ENCODE peak calls at places on chromosomes 12 and 14, in four cellular contexts. V is HepG2, Y is WTC11, O is K562. D is an unnamed sample.

GRCh38 chr14:64708148-64709004 is 4.2 kb downstream of the PLEKHG3 start:
- DNase-seq in V (no peak), O (no peak), Y (peak), D (no peak)

GRCh38 chr14:23171251-23171975 is 12.0 kb downstream of the SLC7A8 start:
- DNase-seq in V (no peak), Y (no peak), O (no peak), D (no peak)

GRCh38 chr14:43528321-43528720 is 978.8 kb downstream of the FSCB start:
- DNase-seq in V (no peak), Y (no peak), O (no peak), D (no peak)

GRCh38 chr12:112314981-112315380 is 67.2 kb downstream of the HECTD4 start:
- DNase-seq in V (no peak), Y (no peak), O (no peak), D (no peak)

GRCh38 chr12:80756875-80757274 is 40.2 kb downstream of the MYF5 start:
- DNase-seq in O (no peak), Y (no peak), V (no peak), D (no peak)

GRCh38 chr12:51150777-51151176 is 22.2 kb downstream of the TFCP2 start:
- DNase-seq in O (no peak), Y (no peak), V (no peak), D (no peak)

GRCh38 chr12:109763201-109763841 is 49.7 kb downstream of the FAM222A start:
- DNase-seq in O (peak), V (no peak), Y (no peak), D (no peak)

GRCh38 chr14:98731286-98731685 is 540.7 kb downstream of the BCL11B start:
- DNase-seq in V (no peak), Y (no peak), O (no peak), D (no peak)

GRCh38 chr12:79988368-79988767 is 53.5 kb upstream of the PPP1R12A start:
- DNase-seq in Y (no peak), V (no peak), O (no peak), D (no peak)

GRCh38 chr14:77142289-77142814 is 761 bp upstream of the ZDHHC22 start:
- DNase-seq in V (no peak), Y (no peak), O (no peak), D (no peak)

GRCh38 chr12:10847701-10848100 is 1.6 kb downstream of the PRR4 start:
- DNase-seq in Y (no peak), V (no peak), O (no peak), D (no peak)

GRCh38 chr12:114668151-114668891 is 15.7 kb downstream of the TBX3 start:
- DNase-seq in O (peak), V (peak), Y (peak), D (peak)

GRCh38 chr12:96108321-96108720 is 72.9 kb upstream of the LTA4H start:
- DNase-seq in O (peak), Y (no peak), V (no peak), D (no peak)

GRCh38 chr14:76091036-76091435 is 60.7 kb upstream of the GPATCH2L start:
- DNase-seq in Y (no peak), V (peak), O (peak), D (peak)

GRCh38 chr12:89862511-89863331 is 154.1 kb upstream of the ATP2B1 start:
- DNase-seq in O (peak), V (no peak), Y (no peak), D (no peak)

GRCh38 chr12:79360269-79360668 is 330.5 kb downstream of the PAWR start:
- DNase-seq in O (no peak), Y (no peak), V (no peak), D (no peak)

GRCh38 chr14:69904246-69904645 is 25.0 kb downstream of the SMOC1 start:
- DNase-seq in Y (no peak), O (no peak), V (peak), D (no peak)

GRCh38 chr12:6367065-6367968 is 8.0 kb downstream of the SCNN1A start:
- DNase-seq in V (peak), O (peak), Y (no peak), D (peak)

GRCh38 chr12:76329606-76330005 is 18.6 kb downstream of the BBS10 start:
- DNase-seq in Y (no peak), O (no peak), V (no peak), D (no peak)

GRCh38 chr12:76329163-76329562 is 19.1 kb downstream of the BBS10 start:
- DNase-seq in O (peak), V (no peak), Y (no peak), D (no peak)

GRCh38 chr12:76337583-76337982 is 10.6 kb downstream of the BBS10 start:
- DNase-seq in V (no peak), Y (no peak), O (no peak), D (no peak)

DNA sequence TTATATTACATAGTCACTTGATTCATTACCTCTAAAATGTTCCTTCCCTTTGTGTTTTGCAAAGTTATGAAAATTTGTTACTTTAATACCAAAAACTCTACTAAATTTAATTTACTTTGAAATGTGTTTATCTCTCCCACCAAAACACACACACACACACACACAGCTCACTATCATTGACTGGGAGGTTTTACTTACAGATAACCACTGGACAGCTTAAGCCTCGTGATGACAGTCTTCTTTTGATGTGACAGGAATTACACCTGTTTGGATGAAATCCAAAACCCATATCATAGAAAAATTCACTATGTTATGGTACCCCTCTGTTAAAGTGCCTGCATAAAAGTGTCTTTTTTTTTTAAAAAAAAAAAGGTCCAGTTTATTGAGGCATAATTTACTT is 15.6 kb downstream of the BBS10 start:
- DNase-seq in Y (no peak), V (no peak), O (peak), D (no peak)
- TF ChIP-seq ELF4 in Y (no peak), V (no peak), O (no peak), D (no peak)

GRCh38 chr14:105430535-105430934 is 10.9 kb downstream of the MTA1 start:
- DNase-seq in Y (no peak), V (no peak), O (no peak), D (no peak)
- TF ChIP-seq ELF4 in Y (no peak), V (no peak), O (no peak), D (no peak)

DNA sequence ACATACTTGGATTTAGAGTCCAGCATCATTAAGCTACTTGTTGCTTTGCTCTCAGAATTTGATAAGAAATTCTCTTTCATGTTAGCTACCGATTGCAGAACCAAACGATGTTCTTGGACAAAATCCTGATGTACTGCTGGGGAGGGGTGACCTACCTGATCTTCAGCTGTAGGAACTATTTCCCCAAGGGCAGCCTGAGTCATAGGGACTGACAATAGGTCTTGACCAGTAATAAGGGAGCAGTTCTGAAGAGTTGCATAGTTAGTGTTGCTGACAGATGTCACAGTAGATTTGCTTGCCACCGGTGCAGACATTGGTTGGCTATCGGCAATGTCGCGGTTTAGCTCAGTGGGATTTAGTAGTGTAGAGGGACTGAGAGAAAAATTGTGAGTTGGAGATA is 10.6 kb downstream of the SIX4 start:
- DNase-seq in O (no peak), V (no peak), Y (no peak), D (no peak)
- TF ChIP-seq ELF4 in O (no peak), V (no peak), Y (no peak), D (no peak)

GRCh38 chr14:37032863-37033262 is 139.5 kb downstream of the SLC25A21 start:
- DNase-seq in V (no peak), Y (no peak), O (no peak), D (no peak)

GRCh38 chr14:37036669-37037341 is 135.6 kb downstream of the SLC25A21 start:
- DNase-seq in Y (no peak), V (peak), O (no peak), D (no peak)

GRCh38 chr14:37035401-37035800 is 137.0 kb downstream of the SLC25A21 start:
- DNase-seq in O (no peak), Y (no peak), V (no peak), D (no peak)

GRCh38 chr14:37034410-37035285 is 137.8 kb downstream of the SLC25A21 start:
- DNase-seq in V (no peak), O (no peak), Y (no peak), D (peak)

DNA sequence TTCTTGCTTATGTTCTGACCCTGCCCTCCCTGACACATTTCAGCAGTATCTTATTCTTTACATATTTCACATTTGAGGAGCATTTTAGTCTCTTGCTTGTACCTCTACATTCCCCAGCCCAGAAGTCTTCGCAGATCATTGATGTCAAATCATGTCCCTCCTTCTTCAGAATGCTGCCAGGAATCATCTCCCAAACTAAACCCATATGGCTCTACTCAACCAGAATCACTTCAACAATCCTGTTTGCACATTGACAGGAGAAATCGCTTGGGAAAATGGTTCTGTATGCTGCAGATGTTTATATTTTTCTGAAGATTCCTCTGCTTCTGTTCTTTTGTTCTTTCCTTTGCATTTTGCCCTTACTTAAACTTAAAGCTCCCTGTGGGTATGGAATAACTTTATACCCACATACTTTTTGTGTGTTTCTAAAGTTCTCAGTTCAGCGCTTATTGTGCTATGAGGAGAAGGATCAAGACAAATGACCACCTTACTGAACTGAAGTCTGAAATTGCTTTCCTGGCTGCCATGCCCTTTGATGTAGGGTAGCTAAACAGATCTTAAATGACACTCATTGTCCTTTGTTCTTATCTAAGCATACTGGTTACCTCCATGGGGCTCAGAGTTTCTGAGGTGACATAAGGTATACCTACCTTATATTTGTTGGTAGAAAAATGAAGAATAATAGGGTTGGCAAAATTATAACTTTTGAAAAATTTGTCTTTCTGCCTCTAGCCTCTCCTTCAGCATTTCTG is 134.6 kb downstream of the SLC25A21 start:
- DNase-seq in V (peak), O (no peak), Y (no peak), D (no peak)
- TF ChIP-seq ELF4 in V (no peak), O (no peak), Y (no peak), D (no peak)

GRCh38 chr12:2225736-2226135 is 172.9 kb downstream of the CACNA1C start:
- DNase-seq in Y (no peak), O (no peak), V (no peak), D (no peak)

GRCh38 chr12:2231011-2231595 is 178.3 kb downstream of the CACNA1C start:
- DNase-seq in Y (no peak), V (no peak), O (no peak), D (no peak)

GRCh38 chr12:2229661-2230539 is 177.1 kb downstream of the CACNA1C start:
- DNase-seq in O (peak), V (no peak), Y (peak), D (no peak)

GRCh38 chr12:2228535-2228934 is 175.7 kb downstream of the CACNA1C start:
- DNase-seq in Y (no peak), O (no peak), V (no peak), D (no peak)

GRCh38 chr12:2227360-2227759 is 174.6 kb downstream of the CACNA1C start:
- DNase-seq in V (no peak), O (no peak), Y (no peak), D (no peak)
- TF ChIP-seq ELF4 in V (no peak), O (no peak), Y (no peak), D (no peak)

DNA sequence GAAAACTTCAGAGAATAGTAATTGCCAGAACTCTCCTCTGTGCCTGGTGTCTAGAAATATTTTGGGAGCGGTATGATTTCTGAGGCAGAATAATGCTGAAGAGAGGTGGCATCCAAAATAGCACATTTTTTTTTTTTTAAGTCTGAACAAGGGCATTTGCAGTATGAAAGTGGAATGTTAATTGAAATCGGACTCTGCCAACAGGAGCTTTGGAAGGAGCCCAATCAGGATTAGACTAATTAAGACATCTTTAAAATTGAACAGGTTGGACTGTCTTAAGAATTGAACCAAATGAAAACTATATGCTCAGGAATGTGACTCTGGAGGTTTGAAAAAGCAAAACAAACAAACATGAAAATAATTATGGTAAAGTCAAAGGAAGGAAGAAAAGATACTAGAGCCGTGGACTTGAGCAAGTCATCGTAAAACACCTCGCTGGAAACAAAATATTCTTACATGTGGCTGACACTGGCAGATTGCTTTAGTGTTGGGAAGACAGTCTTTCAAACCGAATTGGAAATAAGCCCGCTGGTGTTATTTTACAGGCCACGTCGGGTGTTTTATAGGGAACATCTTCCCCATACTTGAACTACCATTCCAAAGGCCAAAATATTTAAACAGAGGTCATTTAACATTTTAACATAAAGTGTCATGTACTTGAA is 436.3 kb downstream of the VRK1 start:
- DNase-seq in V (no peak), O (no peak), Y (no peak), D (no peak)
- TF ChIP-seq ELF4 in V (no peak), O (no peak), Y (no peak), D (no peak)

GRCh38 chr14:31297112-31297511 is 89.5 kb upstream of the HECTD1 start:
- DNase-seq in Y (no peak), O (no peak), V (peak), D (no peak)

GRCh38 chr14:31297701-31298344 is 90.2 kb upstream of the HECTD1 start:
- DNase-seq in V (no peak), O (no peak), Y (no peak), D (no peak)

GRCh38 chr14:31300883-31301282 is 93.3 kb upstream of the HECTD1 start:
- DNase-seq in O (no peak), Y (no peak), V (no peak), D (no peak)

GRCh38 chr14:31303654-31304053 is 96.1 kb upstream of the HECTD1 start:
- DNase-seq in V (no peak), O (no peak), Y (no peak), D (no peak)

GRCh38 chr14:31300296-31300695 is 92.7 kb upstream of the HECTD1 start:
- DNase-seq in Y (no peak), O (no peak), V (no peak), D (peak)
- TF ChIP-seq ELF4 in Y (no peak), O (no peak), V (no peak), D (no peak)

GRCh38 chr12:117155278-117156060 is 34.8 kb downstream of the FBXO21 start:
- DNase-seq in V (peak), Y (peak), O (peak), D (peak)
- TF ChIP-seq ELF4 in V (no peak), Y (no peak), O (no peak), D (no peak)

DNA sequence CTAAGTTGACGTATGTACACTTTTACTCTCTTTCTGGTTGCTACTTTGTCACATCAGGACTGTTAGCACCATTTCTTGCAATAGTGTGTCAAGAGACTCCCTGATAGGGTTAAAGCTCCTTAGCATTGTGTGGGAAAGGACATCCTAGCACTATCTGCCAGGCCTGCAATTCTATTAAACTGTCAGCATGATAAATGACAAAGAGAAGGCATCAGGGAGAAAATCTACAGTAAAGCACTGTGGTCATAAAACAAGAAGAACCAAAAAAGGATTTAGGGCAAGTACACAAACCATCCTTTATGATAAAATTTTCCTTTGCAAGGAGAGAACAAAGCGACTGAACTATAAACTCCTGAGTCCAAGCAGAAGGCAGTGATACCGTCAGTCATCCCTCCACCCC is 31.3 kb upstream of the SLC35F4 start:
- DNase-seq in V (no peak), Y (no peak), O (no peak), D (no peak)
- TF ChIP-seq ELF4 in V (no peak), Y (no peak), O (no peak), D (no peak)

D was measured in HEK293T.